ENCODE peak calls at places on chromosomes 4 and X, in five cellular contexts. B, H, A, M and C are unnamed samples.

GRCh38 chr4:147831452-147832192 is 99.7 kb downstream of the ARHGAP10 start:
- DNase-seq in A (no peak), H (no peak), B (peak), M (peak), C (no peak)

GRCh38 chrX:21721175-21721574 is 36.7 kb downstream of the SMPX start:
- DNase-seq in M (peak), A (no peak), B (no peak), H (no peak), C (no peak)

GRCh38 chrX:139803224-139803623 is 95.3 kb upstream of the MCF2 start:
- DNase-seq in A (no peak), B (no peak), M (no peak), H (no peak), C (no peak)

GRCh38 chrX:1592128-1592862 is 891 bp downstream of the AKAP17A start:
- DNase-seq in M (peak), A (no peak), H (peak), B (no peak), C (no peak)

GRCh38 chrX:435536-436122 is 48.9 kb upstream of the PPP2R3B start:
- DNase-seq in B (no peak), A (peak), H (no peak), M (no peak), C (no peak)

GRCh38 chrX:51860679-51861078 is 32.7 kb upstream of the MAGED1 start:
- DNase-seq in M (peak), A (no peak), H (peak), B (no peak), C (no peak)

GRCh38 chr4:70994069-70994366 is 569 bp downstream of the DCK start:
- DNase-seq in A (no peak), H (no peak), B (no peak), M (no peak), C (no peak)

GRCh38 chr4:126541820-126542219 is 1090.9 kb upstream of the INTU start:
- DNase-seq in M (no peak), A (no peak), B (no peak), H (no peak), C (no peak)

GRCh38 chr4:37983951-37984350 is 23.8 kb downstream of the PTTG2 start:
- DNase-seq in M (peak), H (no peak), A (no peak), B (no peak), C (no peak)

GRCh38 chr4:39559641-39560040 is 32.4 kb upstream of the UGDH start:
- DNase-seq in A (no peak), B (no peak), M (no peak), H (no peak), C (no peak)

DNA sequence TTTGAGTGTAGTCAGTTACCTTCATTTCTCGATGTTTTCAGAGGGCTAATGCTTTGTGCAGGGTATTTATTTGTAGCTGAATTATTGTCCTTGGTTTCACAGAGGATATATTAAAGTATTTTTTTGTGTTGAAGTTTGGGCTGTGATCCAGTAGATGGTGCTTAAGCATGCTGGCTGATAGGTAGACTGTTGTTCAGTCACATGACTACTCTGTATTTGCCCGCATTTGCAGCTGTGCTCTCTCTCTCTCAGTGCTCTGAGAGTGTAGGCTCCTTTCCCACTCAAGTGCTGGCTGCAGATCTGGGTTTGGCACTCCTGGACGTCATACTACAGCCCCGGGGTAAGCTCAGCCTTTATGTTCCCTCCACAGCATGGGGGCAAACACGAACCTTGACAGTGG is 21.7 kb downstream of the RAB40AL start:
- DNase-seq in M (no peak), H (no peak), B (no peak), A (no peak), C (no peak)
- TF ChIP-seq CTCF in M (no peak), H (no peak), B (no peak), A (no peak), C (no peak)

DNA sequence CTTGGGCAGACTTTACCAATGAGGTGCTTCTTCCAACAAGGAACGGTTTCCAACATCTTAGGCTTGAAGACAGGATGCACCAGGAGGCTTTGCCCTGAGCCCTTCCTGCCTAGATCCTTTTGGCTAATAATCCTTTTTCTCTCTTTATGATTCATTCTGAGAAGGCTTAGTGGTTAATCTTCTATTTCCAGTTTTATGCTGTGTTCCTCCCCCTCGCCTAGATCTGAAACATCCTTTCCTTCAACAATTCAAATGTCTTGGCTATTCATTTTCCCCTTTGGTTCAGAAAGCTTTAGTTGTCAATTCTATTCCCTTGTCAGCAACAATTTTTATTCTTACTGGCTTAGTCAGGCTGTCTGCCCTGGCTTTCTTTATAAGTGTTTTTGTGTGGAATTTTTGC is 235.1 kb downstream of the SPRY1 start:
- DNase-seq in A (no peak), B (no peak), H (no peak), M (peak), C (no peak)
- H3K4me3 ChIP-seq in A (no peak), B (no peak), H (no peak), M (no peak), C (no peak)

GRCh38 chr4:168656055-168656660 is 159.3 kb downstream of the PALLD start:
- DNase-seq in B (no peak), M (peak), A (no peak), H (no peak), C (no peak)
- H3K27ac ChIP-seq in B (no peak), M (no peak), A (no peak), H (no peak), C (no peak)

GRCh38 chrX:53483838-53484420 is 49.8 kb upstream of the HSD17B10 start:
- DNase-seq in B (no peak), A (no peak), M (peak), H (no peak), C (no peak)

GRCh38 chrX:53481816-53482485 is 47.8 kb upstream of the HSD17B10 start:
- DNase-seq in B (peak), A (no peak), M (peak), H (no peak), C (no peak)

GRCh38 chrX:53479295-53479694 is 45.1 kb upstream of the HSD17B10 start:
- DNase-seq in A (no peak), M (peak), H (no peak), B (no peak), C (no peak)

GRCh38 chrX:53476371-53476770 is 42.2 kb upstream of the HSD17B10 start:
- DNase-seq in M (peak), A (no peak), B (no peak), H (no peak), C (no peak)

DNA sequence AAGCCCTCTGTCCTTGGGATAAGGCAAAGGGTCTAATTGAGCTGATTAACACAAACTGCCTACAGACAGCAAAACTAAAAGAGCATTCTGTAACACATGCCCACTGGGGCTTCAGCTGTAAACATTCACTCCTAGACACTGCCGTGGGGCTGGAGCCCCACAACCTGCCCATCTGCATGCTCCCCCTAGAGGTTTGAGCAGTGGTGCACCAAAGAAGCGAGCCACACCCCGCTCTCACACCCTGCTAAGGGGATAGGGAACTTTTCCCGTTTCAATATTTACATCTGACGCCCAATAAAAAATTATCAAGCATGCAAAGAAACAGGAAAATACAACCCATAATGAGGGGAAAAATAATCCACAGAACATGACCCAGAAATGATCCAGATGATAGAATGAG is 46.9 kb upstream of the HSD17B10 start:
- DNase-seq in B (no peak), A (no peak), M (no peak), H (no peak), C (no peak)
- TF ChIP-seq CTCF in B (no peak), A (no peak), M (peak), H (no peak), C (no peak)

DNA sequence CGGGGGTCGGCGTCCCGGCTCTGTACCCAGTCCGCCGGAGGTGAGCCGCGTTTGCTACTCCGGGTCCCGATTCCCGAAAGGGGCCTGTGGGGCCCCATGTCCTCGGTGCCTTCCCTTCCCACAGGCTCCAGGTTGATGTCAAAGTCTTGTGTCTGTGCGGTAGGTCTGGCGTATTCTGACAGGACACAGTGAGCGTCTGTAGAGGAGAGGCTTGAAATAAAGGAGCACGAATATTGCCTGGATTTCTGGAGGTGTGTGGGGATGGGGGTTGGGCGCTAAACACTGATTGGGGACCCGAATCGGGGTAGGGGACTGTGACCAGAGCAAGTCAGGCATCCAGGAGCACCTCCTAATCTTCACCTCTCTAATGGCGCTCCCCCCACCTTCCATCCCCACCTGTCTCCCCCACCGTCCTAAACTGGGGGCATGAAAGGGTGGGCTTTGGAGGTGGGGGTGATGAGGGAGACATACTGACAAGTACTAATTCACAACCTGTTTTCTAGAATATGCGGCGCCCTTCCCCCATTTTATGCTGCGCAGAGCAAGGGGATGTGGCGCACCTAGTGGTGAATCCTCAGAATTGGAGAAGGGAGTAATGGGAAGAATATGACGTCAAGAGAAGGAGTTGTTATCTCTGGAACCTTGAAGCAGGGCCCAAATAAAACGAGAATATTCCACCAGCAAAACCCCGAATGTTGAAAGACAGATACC is 874 bp downstream of the GPRASP2 start:
- DNase-seq in A (no peak), M (peak), H (peak), B (peak), C (no peak)
- H3K4me3 ChIP-seq in A (peak), M (peak), H (peak), B (peak), C (peak)

DNA sequence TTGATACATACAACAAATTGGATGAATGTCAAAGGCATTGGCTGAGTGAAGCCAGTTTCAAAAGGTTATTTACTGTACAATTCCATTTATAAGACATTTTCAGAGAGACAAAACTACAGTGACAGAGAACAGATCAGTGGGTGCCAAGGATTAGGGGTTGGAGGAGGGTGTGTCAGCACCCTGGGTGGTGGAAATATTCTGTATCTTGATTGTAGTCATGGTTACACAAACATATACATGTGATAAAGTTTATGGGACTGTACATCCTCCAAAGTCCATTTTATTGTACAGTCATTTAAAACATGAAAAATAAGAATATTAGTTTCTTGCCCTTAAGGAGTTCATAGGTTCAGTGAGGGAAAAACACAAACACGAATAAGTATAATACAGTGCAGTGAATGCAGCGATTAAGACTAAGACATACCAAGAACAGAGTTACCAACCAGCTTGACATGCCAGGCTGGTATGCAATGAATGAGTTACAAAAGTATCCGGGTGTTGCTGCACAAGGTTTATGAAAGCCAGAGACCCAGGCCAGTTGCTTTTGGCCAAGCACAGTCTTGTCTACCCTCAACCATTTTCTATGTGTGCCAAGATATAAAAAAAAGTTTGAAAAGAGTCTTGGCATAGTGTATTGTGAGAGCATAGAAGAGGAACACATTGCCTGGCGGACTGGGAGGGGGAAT is 123.6 kb downstream of the MSL3 start:
- DNase-seq in B (no peak), H (no peak), A (no peak), M (no peak), C (no peak)
- H3K27ac ChIP-seq in B (no peak), H (no peak), A (no peak), M (no peak), C (no peak)

DNA sequence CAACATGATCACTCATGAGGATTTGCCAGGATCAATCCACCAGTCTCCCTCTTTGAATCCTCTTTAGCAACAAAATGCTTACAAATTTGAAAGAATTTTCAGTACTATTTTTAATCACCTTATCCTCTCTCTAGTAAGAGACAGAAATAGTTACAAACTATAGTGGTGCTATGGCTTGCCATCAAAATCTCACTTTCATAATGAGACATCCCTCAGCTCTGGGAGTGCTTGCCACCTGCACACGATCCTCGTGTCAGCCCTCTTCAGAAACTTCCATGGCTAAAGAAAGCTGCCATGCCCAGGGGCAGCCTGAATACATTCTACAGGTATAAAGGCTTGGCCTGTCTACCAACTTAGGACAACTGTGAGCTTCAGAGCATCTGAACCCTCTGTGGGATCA is 5.1 kb upstream of the DHX15 start:
- DNase-seq in M (no peak), H (no peak), B (no peak), A (no peak), C (no peak)
- TF ChIP-seq CTCF in M (no peak), H (no peak), B (no peak), A (no peak), C (no peak)

GRCh38 chr4:25835384-25835783 is 27.4 kb downstream of the SEL1L3 start:
- DNase-seq in B (no peak), A (no peak), H (no peak), M (no peak), C (no peak)
- H3K4me3 ChIP-seq in B (no peak), A (no peak), H (no peak), M (no peak), C (no peak)

GRCh38 chrX:110964761-110965160 is 131.2 kb upstream of the PAK3 start:
- DNase-seq in B (no peak), H (no peak), M (no peak), A (no peak), C (no peak)
- H3K27ac ChIP-seq in B (no peak), H (no peak), M (no peak), A (no peak), C (no peak)

GRCh38 chr4:7183780-7184460 is 8.4 kb upstream of the SORCS2 start:
- DNase-seq in M (no peak), H (no peak), A (no peak), B (peak), C (peak)

GRCh38 chr4:7173821-7174220 is 18.5 kb upstream of the SORCS2 start:
- DNase-seq in B (no peak), A (no peak), H (peak), M (no peak), C (no peak)

GRCh38 chr4:7183161-7183560 is 9.2 kb upstream of the SORCS2 start:
- DNase-seq in M (no peak), H (no peak), B (peak), A (no peak), C (no peak)

DNA sequence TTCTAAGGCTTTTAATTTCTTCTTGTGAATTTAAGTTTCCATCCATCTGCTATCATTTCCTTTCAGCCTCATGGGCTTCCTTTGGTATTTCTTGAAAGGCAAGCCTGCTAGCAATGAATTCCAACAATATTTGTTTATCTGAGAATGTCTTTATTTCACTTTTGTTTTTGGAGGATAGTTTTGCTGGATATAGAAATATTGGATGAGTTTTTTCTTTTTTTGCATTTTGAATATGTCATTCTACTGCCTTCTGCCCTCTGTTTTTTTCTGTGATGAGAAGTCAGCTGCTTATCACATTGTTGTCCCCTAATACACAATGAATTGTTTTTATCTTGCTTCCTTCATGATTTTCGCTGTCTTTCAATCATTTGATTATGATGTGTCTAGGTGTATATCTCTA is 13.2 kb upstream of the SORCS2 start:
- DNase-seq in A (no peak), M (no peak), H (no peak), B (no peak), C (no peak)
- TF ChIP-seq CTCF in A (no peak), M (no peak), H (no peak), B (no peak), C (no peak)